ENCODE peak calls at places on chromosomes 13 and 19, in six cellular contexts. T is retina, I is frontal cortex, D is KG1, B is HCEC 1CT, N is hepatic stellate cell. E is an unnamed sample.

GRCh38 chr19:3471954-3472655 is 8.2 kb downstream of the SMIM24 start:
- DNase-seq in T (peak; percentile 50), I (no peak), D (peak; percentile 10), B (no peak), N (peak; percentile 63), E (no peak)

GRCh38 chr13:28100149-28101121 is at the start of gene FLT3:
- DNase-seq in T (peak; percentile 90), I (peak; percentile 38), D (peak; percentile 48), B (no peak), N (peak; percentile 16), E (peak; percentile 59)

GRCh38 chr13:99655351-99656091 is 154.2 kb downstream of the TM9SF2 start:
- DNase-seq in T (no peak), I (no peak), D (no peak), B (peak; percentile 46), N (no peak), E (peak; percentile 87)

GRCh38 chr19:45767410-45767880 is 1.6 kb downstream of the SIX5 start:
- DNase-seq in T (no peak), I (peak; percentile 41), D (no peak), B (peak; percentile 86), N (peak; percentile 85), E (peak; percentile 89)

GRCh38 chr13:111476197-111476596 is 155.8 kb downstream of the TEX29 start:
- DNase-seq in T (no peak), I (no peak), D (no peak), B (no peak), N (no peak), E (no peak)

GRCh38 chr13:29471551-29471950 is 123.9 kb downstream of the SLC7A1 start:
- DNase-seq in T (no peak), I (no peak), D (no peak), B (no peak), N (no peak), E (no peak)

GRCh38 chr13:44306401-44307192 is 67.0 kb upstream of the SERP2 start:
- DNase-seq in T (peak; percentile 61), I (no peak), D (no peak), B (peak; percentile 96), N (peak; percentile 63), E (peak; percentile 97)

GRCh38 chr13:93861818-93862217 is 617.7 kb downstream of the DCT start:
- DNase-seq in T (no peak), I (no peak), D (no peak), B (peak; percentile 68), N (peak; percentile 1), E (peak; percentile 3)

GRCh38 chr19:47109541-47110375 is 3.8 kb downstream of the ZC3H4 start:
- DNase-seq in T (peak; percentile 39), I (no peak), D (peak; percentile 38), B (peak; percentile 23), N (no peak), E (no peak)

GRCh38 chr13:49020940-49021548 is 45.3 kb downstream of the FNDC3A start:
- DNase-seq in T (no peak), I (no peak), D (no peak), B (peak; percentile 14), N (no peak), E (peak; percentile 48)

GRCh38 chr13:77429320-77430142 is 102.6 kb upstream of the MYCBP2 start:
- DNase-seq in T (no peak), I (no peak), D (no peak), B (peak; percentile 14), N (no peak), E (peak; percentile 49)

GRCh38 chr13:41352935-41353801 is 42.1 kb downstream of the NAA16 start:
- DNase-seq in T (peak; percentile 64), I (no peak), D (peak; percentile 16), B (peak; percentile 63), N (peak; percentile 41), E (peak; percentile 60)

GRCh38 chr19:38134538-38135149 is 89.4 kb downstream of the DPF1 start:
- DNase-seq in T (peak; percentile 61), I (no peak), D (no peak), B (peak; percentile 41), N (peak; percentile 47), E (peak; percentile 15)

GRCh38 chr19:52200044-52200443 is 10.2 kb downstream of the PPP2R1A start:
- DNase-seq in T (no peak), I (no peak), D (no peak), B (peak; percentile 66), N (peak; percentile 82), E (peak; percentile 19)

GRCh38 chr19:19021115-19021514 is 12.2 kb downstream of the SUGP2 start:
- DNase-seq in T (no peak), I (no peak), D (no peak), B (peak; percentile 82), N (peak; percentile 69), E (peak; percentile 62)

GRCh38 chr19:55418185-55418584 is 10.6 kb upstream of the UBE2S start:
- DNase-seq in T (peak; percentile 81), I (no peak), D (peak; percentile 66), B (peak; percentile 77), N (peak; percentile 85), E (peak; percentile 79)

GRCh38 chr13:47603365-47603764 is 397.7 kb downstream of the SUCLA2 start:
- DNase-seq in T (no peak), I (no peak), D (no peak), B (no peak), N (no peak), E (no peak)

GRCh38 chr13:111895896-111896821 is 170.8 kb upstream of the SOX1 start:
- DNase-seq in T (peak; percentile 42), I (no peak), D (no peak), B (no peak), N (no peak), E (no peak)

GRCh38 chr19:18273566-18274302 is 518 bp downstream of the IQCN start:
- DNase-seq in T (no peak), I (no peak), D (no peak), B (no peak), N (no peak), E (peak; percentile 31)

E was measured in M059J.